ENCODE peak calls at places on chromosomes 16 and 17, in ten cellular contexts. One of them, this sample, is unnamed.

GRCh38 chr16:4420703-4421102 is 4.3 kb upstream of the CORO7 start:
- DNase-seq in sigmoid colon: no peak
- DNase-seq in CD8-positive, alpha-beta T cell: no peak
- DNase-seq in colonic mucosa: no peak
- DNase-seq in lower lobe of right lung: no peak
- DNase-seq in CD8-positive, alpha-beta memory T cell: no peak
- DNase-seq in hepatocyte: no peak
- DNase-seq in Panc1: no peak
- DNase-seq in BJ: no peak
- DNase-seq in brain microvascular endothelial cell: no peak
- DNase-seq in this sample: no peak

GRCh38 chr16:77899416-77899815 is 111.1 kb downstream of the VAT1L start:
- DNase-seq in sigmoid colon: no peak
- DNase-seq in CD8-positive, alpha-beta T cell: no peak
- DNase-seq in colonic mucosa: no peak
- DNase-seq in lower lobe of right lung: no peak
- DNase-seq in CD8-positive, alpha-beta memory T cell: no peak
- DNase-seq in hepatocyte: no peak
- DNase-seq in Panc1: no peak
- DNase-seq in BJ: no peak
- DNase-seq in brain microvascular endothelial cell: no peak
- DNase-seq in this sample: no peak

GRCh38 chr17:73335591-73336503 is 24.0 kb upstream of the CDC42EP4 start:
- DNase-seq in sigmoid colon: no peak
- DNase-seq in CD8-positive, alpha-beta T cell: no peak
- DNase-seq in colonic mucosa: peak; percentile 66
- DNase-seq in lower lobe of right lung: no peak
- DNase-seq in CD8-positive, alpha-beta memory T cell: no peak
- DNase-seq in hepatocyte: no peak
- DNase-seq in Panc1: no peak
- DNase-seq in BJ: no peak
- DNase-seq in brain microvascular endothelial cell: no peak
- DNase-seq in this sample: no peak

GRCh38 chr16:71467810-71468209 is 5.8 kb upstream of the ZNF23 start:
- DNase-seq in sigmoid colon: no peak
- DNase-seq in CD8-positive, alpha-beta T cell: peak; percentile 68
- DNase-seq in colonic mucosa: no peak
- DNase-seq in lower lobe of right lung: no peak
- DNase-seq in CD8-positive, alpha-beta memory T cell: peak; percentile 49
- DNase-seq in hepatocyte: peak; percentile 70
- DNase-seq in Panc1: no peak
- DNase-seq in BJ: no peak
- DNase-seq in brain microvascular endothelial cell: no peak
- DNase-seq in this sample: no peak

GRCh38 chr16:54987081-54987480 is 56.4 kb downstream of the IRX5 start:
- DNase-seq in sigmoid colon: no peak
- DNase-seq in CD8-positive, alpha-beta T cell: no peak
- DNase-seq in colonic mucosa: no peak
- DNase-seq in lower lobe of right lung: no peak
- DNase-seq in CD8-positive, alpha-beta memory T cell: no peak
- DNase-seq in hepatocyte: no peak
- DNase-seq in Panc1: no peak
- DNase-seq in BJ: no peak
- DNase-seq in brain microvascular endothelial cell: no peak
- DNase-seq in this sample: no peak

GRCh38 chr17:57991537-57991936 is 3.5 kb upstream of the VEZF1 start:
- DNase-seq in sigmoid colon: no peak
- DNase-seq in CD8-positive, alpha-beta T cell: no peak
- DNase-seq in colonic mucosa: no peak
- DNase-seq in lower lobe of right lung: no peak
- DNase-seq in CD8-positive, alpha-beta memory T cell: no peak
- DNase-seq in hepatocyte: no peak
- DNase-seq in Panc1: no peak
- DNase-seq in BJ: no peak
- DNase-seq in brain microvascular endothelial cell: no peak
- DNase-seq in this sample: no peak

GRCh38 chr17:72388765-72389473 is 268.1 kb downstream of the SOX9 start:
- DNase-seq in sigmoid colon: no peak
- DNase-seq in CD8-positive, alpha-beta T cell: no peak
- DNase-seq in colonic mucosa: no peak
- DNase-seq in lower lobe of right lung: no peak
- DNase-seq in CD8-positive, alpha-beta memory T cell: no peak
- DNase-seq in hepatocyte: no peak
- DNase-seq in Panc1: no peak
- DNase-seq in BJ: no peak
- DNase-seq in brain microvascular endothelial cell: no peak
- DNase-seq in this sample: no peak

GRCh38 chr17:19265755-19266154 is 28.6 kb downstream of the EPN2 start:
- DNase-seq in sigmoid colon: no peak
- DNase-seq in CD8-positive, alpha-beta T cell: no peak
- DNase-seq in colonic mucosa: no peak
- DNase-seq in lower lobe of right lung: no peak
- DNase-seq in CD8-positive, alpha-beta memory T cell: no peak
- DNase-seq in hepatocyte: no peak
- DNase-seq in Panc1: no peak
- DNase-seq in BJ: no peak
- DNase-seq in brain microvascular endothelial cell: no peak
- DNase-seq in this sample: no peak

GRCh38 chr17:8799001-8799850 is at the start of gene MFSD6L:
- DNase-seq in sigmoid colon: no peak
- DNase-seq in CD8-positive, alpha-beta T cell: no peak
- DNase-seq in colonic mucosa: peak; percentile 80
- DNase-seq in lower lobe of right lung: peak; percentile 69
- DNase-seq in CD8-positive, alpha-beta memory T cell: no peak
- DNase-seq in hepatocyte: peak; percentile 85
- DNase-seq in Panc1: no peak
- DNase-seq in BJ: no peak
- DNase-seq in brain microvascular endothelial cell: peak; percentile 15
- DNase-seq in this sample: no peak

GRCh38 chr17:67078292-67078691 is 33.9 kb downstream of the CACNG1 start:
- DNase-seq in sigmoid colon: no peak
- DNase-seq in CD8-positive, alpha-beta T cell: no peak
- DNase-seq in colonic mucosa: no peak
- DNase-seq in lower lobe of right lung: no peak
- DNase-seq in CD8-positive, alpha-beta memory T cell: no peak
- DNase-seq in hepatocyte: no peak
- DNase-seq in Panc1: no peak
- DNase-seq in BJ: no peak
- DNase-seq in brain microvascular endothelial cell: no peak
- DNase-seq in this sample: no peak

GRCh38 chr17:67076290-67076689 is 31.9 kb downstream of the CACNG1 start:
- DNase-seq in sigmoid colon: no peak
- DNase-seq in CD8-positive, alpha-beta T cell: no peak
- DNase-seq in colonic mucosa: peak; percentile 40
- DNase-seq in lower lobe of right lung: no peak
- DNase-seq in CD8-positive, alpha-beta memory T cell: no peak
- DNase-seq in hepatocyte: peak; percentile 58
- DNase-seq in Panc1: no peak
- DNase-seq in BJ: no peak
- DNase-seq in brain microvascular endothelial cell: no peak
- DNase-seq in this sample: no peak

GRCh38 chr17:67079481-67079880 is 35.1 kb downstream of the CACNG1 start:
- DNase-seq in sigmoid colon: no peak
- DNase-seq in CD8-positive, alpha-beta T cell: no peak
- DNase-seq in colonic mucosa: no peak
- DNase-seq in lower lobe of right lung: no peak
- DNase-seq in CD8-positive, alpha-beta memory T cell: no peak
- DNase-seq in hepatocyte: no peak
- DNase-seq in Panc1: no peak
- DNase-seq in BJ: no peak
- DNase-seq in brain microvascular endothelial cell: no peak
- DNase-seq in this sample: no peak

GRCh38 chr17:67082110-67082509 is 37.8 kb downstream of the CACNG1 start:
- DNase-seq in sigmoid colon: no peak
- DNase-seq in CD8-positive, alpha-beta T cell: no peak
- DNase-seq in colonic mucosa: no peak
- DNase-seq in lower lobe of right lung: no peak
- DNase-seq in CD8-positive, alpha-beta memory T cell: no peak
- DNase-seq in hepatocyte: no peak
- DNase-seq in Panc1: no peak
- DNase-seq in BJ: no peak
- DNase-seq in brain microvascular endothelial cell: no peak
- DNase-seq in this sample: no peak

GRCh38 chr17:67080804-67081203 is 36.5 kb downstream of the CACNG1 start:
- DNase-seq in sigmoid colon: no peak
- DNase-seq in CD8-positive, alpha-beta T cell: no peak
- DNase-seq in colonic mucosa: no peak
- DNase-seq in lower lobe of right lung: no peak
- DNase-seq in CD8-positive, alpha-beta memory T cell: no peak
- DNase-seq in hepatocyte: no peak
- DNase-seq in Panc1: no peak
- DNase-seq in BJ: no peak
- DNase-seq in brain microvascular endothelial cell: no peak
- DNase-seq in this sample: no peak
- H3K36me3 ChIP-seq in sigmoid colon: peaks cover 48% of the 10 kb centered on the region
- H3K36me3 ChIP-seq in CD8-positive, alpha-beta T cell: peaks cover under 1% of the 10 kb centered on the region
- H3K36me3 ChIP-seq in colonic mucosa: no peaks in the 10 kb centered on the region
- H3K36me3 ChIP-seq in lower lobe of right lung: peaks cover 44% of the 10 kb centered on the region
- H3K36me3 ChIP-seq in CD8-positive, alpha-beta memory T cell: no peaks in the 10 kb centered on the region
- H3K36me3 ChIP-seq in hepatocyte: no peaks in the 10 kb centered on the region
- H3K36me3 ChIP-seq in Panc1: peaks cover 2% of the 10 kb centered on the region
- H3K36me3 ChIP-seq in BJ: peaks cover 7% of the 10 kb centered on the region
- H3K36me3 ChIP-seq in brain microvascular endothelial cell: peaks cover 10% of the 10 kb centered on the region
- H3K36me3 ChIP-seq in this sample: no peaks in the 10 kb centered on the region

DNA sequence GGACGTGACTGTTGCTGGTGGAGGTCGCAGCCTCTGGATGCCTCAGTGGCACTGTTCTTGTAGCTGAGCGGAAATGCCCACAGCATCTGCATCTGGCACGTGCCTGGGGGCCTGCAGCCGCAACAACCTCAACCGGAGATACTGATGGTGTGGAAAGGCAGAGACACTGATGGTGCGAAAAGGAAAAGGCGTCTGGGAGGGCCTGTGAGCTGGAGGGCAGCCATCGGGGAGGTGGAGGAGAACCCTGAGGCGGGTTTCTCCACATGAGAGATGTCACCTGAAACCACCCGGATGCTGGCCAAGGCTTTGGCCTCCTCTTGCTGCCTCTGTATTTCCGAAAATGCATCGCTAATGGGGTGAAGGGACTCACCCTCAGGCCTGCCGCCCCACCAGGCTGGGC is 284.8 kb upstream of the WSB1 start:
- DNase-seq in sigmoid colon: no peak
- DNase-seq in CD8-positive, alpha-beta T cell: no peak
- DNase-seq in colonic mucosa: no peak
- DNase-seq in lower lobe of right lung: no peak
- DNase-seq in CD8-positive, alpha-beta memory T cell: no peak
- DNase-seq in hepatocyte: no peak
- DNase-seq in Panc1: no peak
- DNase-seq in BJ: no peak
- DNase-seq in brain microvascular endothelial cell: no peak
- DNase-seq in this sample: no peak
- H3K36me3 ChIP-seq in sigmoid colon: no peaks in the 10 kb centered on the region
- H3K36me3 ChIP-seq in CD8-positive, alpha-beta T cell: no peaks in the 10 kb centered on the region
- H3K36me3 ChIP-seq in colonic mucosa: no peaks in the 10 kb centered on the region
- H3K36me3 ChIP-seq in lower lobe of right lung: no peaks in the 10 kb centered on the region
- H3K36me3 ChIP-seq in CD8-positive, alpha-beta memory T cell: no peaks in the 10 kb centered on the region
- H3K36me3 ChIP-seq in hepatocyte: no peaks in the 10 kb centered on the region
- H3K36me3 ChIP-seq in Panc1: no peaks in the 10 kb centered on the region
- H3K36me3 ChIP-seq in BJ: no peaks in the 10 kb centered on the region
- H3K36me3 ChIP-seq in brain microvascular endothelial cell: no peaks in the 10 kb centered on the region
- H3K36me3 ChIP-seq in this sample: no peaks in the 10 kb centered on the region

GRCh38 chr17:60067871-60068270 is 10.8 kb downstream of the HEATR6 start:
- DNase-seq in sigmoid colon: no peak
- DNase-seq in CD8-positive, alpha-beta T cell: no peak
- DNase-seq in colonic mucosa: no peak
- DNase-seq in lower lobe of right lung: no peak
- DNase-seq in CD8-positive, alpha-beta memory T cell: no peak
- DNase-seq in hepatocyte: no peak
- DNase-seq in Panc1: no peak
- DNase-seq in BJ: no peak
- DNase-seq in brain microvascular endothelial cell: no peak
- DNase-seq in this sample: no peak

GRCh38 chr17:60066576-60066975 is 12.1 kb downstream of the HEATR6 start:
- DNase-seq in sigmoid colon: no peak
- DNase-seq in CD8-positive, alpha-beta T cell: no peak
- DNase-seq in colonic mucosa: no peak
- DNase-seq in lower lobe of right lung: no peak
- DNase-seq in CD8-positive, alpha-beta memory T cell: no peak
- DNase-seq in hepatocyte: no peak
- DNase-seq in Panc1: no peak
- DNase-seq in BJ: no peak
- DNase-seq in brain microvascular endothelial cell: no peak
- DNase-seq in this sample: no peak

GRCh38 chr17:60060474-60060873 is 18.2 kb downstream of the HEATR6 start:
- DNase-seq in sigmoid colon: no peak
- DNase-seq in CD8-positive, alpha-beta T cell: no peak
- DNase-seq in colonic mucosa: no peak
- DNase-seq in lower lobe of right lung: no peak
- DNase-seq in CD8-positive, alpha-beta memory T cell: no peak
- DNase-seq in hepatocyte: no peak
- DNase-seq in Panc1: no peak
- DNase-seq in BJ: no peak
- DNase-seq in brain microvascular endothelial cell: no peak
- DNase-seq in this sample: no peak

GRCh38 chr17:60065867-60066266 is 12.9 kb downstream of the HEATR6 start:
- DNase-seq in sigmoid colon: no peak
- DNase-seq in CD8-positive, alpha-beta T cell: no peak
- DNase-seq in colonic mucosa: no peak
- DNase-seq in lower lobe of right lung: no peak
- DNase-seq in CD8-positive, alpha-beta memory T cell: no peak
- DNase-seq in hepatocyte: no peak
- DNase-seq in Panc1: no peak
- DNase-seq in BJ: no peak
- DNase-seq in brain microvascular endothelial cell: no peak
- DNase-seq in this sample: no peak

DNA sequence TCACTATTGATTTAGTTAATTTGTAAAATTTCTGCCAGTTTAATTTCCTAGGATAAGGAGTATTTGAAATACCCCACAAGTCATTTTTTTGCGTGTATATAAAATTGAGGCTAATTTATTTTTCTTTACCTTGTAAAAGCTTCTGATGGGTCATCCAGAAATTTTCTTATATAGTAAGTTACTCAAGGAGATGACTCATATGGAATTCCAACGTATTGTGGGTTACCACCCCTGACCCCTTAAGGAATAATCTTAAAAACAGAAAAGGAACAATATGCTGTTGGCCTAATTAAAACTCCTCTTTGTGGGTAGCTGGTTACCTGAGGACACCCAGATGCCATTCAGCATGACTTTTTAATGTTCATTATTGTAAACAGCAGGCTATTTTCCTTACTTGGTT is 13.6 kb downstream of the HEATR6 start:
- DNase-seq in sigmoid colon: no peak
- DNase-seq in CD8-positive, alpha-beta T cell: no peak
- DNase-seq in colonic mucosa: no peak
- DNase-seq in lower lobe of right lung: no peak
- DNase-seq in CD8-positive, alpha-beta memory T cell: no peak
- DNase-seq in hepatocyte: no peak
- DNase-seq in Panc1: no peak
- DNase-seq in BJ: no peak
- DNase-seq in brain microvascular endothelial cell: no peak
- DNase-seq in this sample: no peak
- H3K36me3 ChIP-seq in sigmoid colon: peaks cover 96% of the 10 kb centered on the region
- H3K36me3 ChIP-seq in CD8-positive, alpha-beta T cell: peaks cover 10% of the 10 kb centered on the region
- H3K36me3 ChIP-seq in colonic mucosa: no peaks in the 10 kb centered on the region
- H3K36me3 ChIP-seq in lower lobe of right lung: peaks cover 96% of the 10 kb centered on the region
- H3K36me3 ChIP-seq in CD8-positive, alpha-beta memory T cell: peaks cover 20% of the 10 kb centered on the region
- H3K36me3 ChIP-seq in hepatocyte: no peaks in the 10 kb centered on the region
- H3K36me3 ChIP-seq in Panc1: peaks cover 16% of the 10 kb centered on the region
- H3K36me3 ChIP-seq in BJ: peaks cover 6% of the 10 kb centered on the region
- H3K36me3 ChIP-seq in brain microvascular endothelial cell: peaks cover 19% of the 10 kb centered on the region
- H3K36me3 ChIP-seq in this sample: peaks cover 82% of the 10 kb centered on the region

GRCh38 chr17:83018658-83019193 is 60.7 kb upstream of the METRNL start:
- DNase-seq in sigmoid colon: no peak
- DNase-seq in CD8-positive, alpha-beta T cell: no peak
- DNase-seq in colonic mucosa: no peak
- DNase-seq in lower lobe of right lung: no peak
- DNase-seq in CD8-positive, alpha-beta memory T cell: no peak
- DNase-seq in hepatocyte: no peak
- DNase-seq in Panc1: no peak
- DNase-seq in BJ: no peak
- DNase-seq in brain microvascular endothelial cell: no peak
- DNase-seq in this sample: peak; percentile 60
- H3K36me3 ChIP-seq in sigmoid colon: no peaks in the 10 kb centered on the region
- H3K36me3 ChIP-seq in CD8-positive, alpha-beta T cell: no peaks in the 10 kb centered on the region
- H3K36me3 ChIP-seq in colonic mucosa: no peaks in the 10 kb centered on the region
- H3K36me3 ChIP-seq in lower lobe of right lung: no peaks in the 10 kb centered on the region
- H3K36me3 ChIP-seq in CD8-positive, alpha-beta memory T cell: no peaks in the 10 kb centered on the region
- H3K36me3 ChIP-seq in hepatocyte: no peaks in the 10 kb centered on the region
- H3K36me3 ChIP-seq in Panc1: no peaks in the 10 kb centered on the region
- H3K36me3 ChIP-seq in BJ: no peaks in the 10 kb centered on the region
- H3K36me3 ChIP-seq in brain microvascular endothelial cell: no peaks in the 10 kb centered on the region
- H3K36me3 ChIP-seq in this sample: peaks cover under 1% of the 10 kb centered on the region